ENCODE peak calls at places on chromosomes 6 and 20, in four cellular contexts. M is tibial artery, R is thyroid gland, S is astrocyte. H is an unnamed sample. For H3K4me1, the result is how much of the 10 kb centered on the place peaks cover.

GRCh38 chr20:46959821-46960220 is 65.2 kb downstream of the EYA2 start:
- DNase-seq in R (peak), M (no peak), S (no peak), H (no peak)

GRCh38 chr6:156618600-156619205 is 158.5 kb upstream of the ARID1B start:
- DNase-seq in S (no peak), R (peak), M (no peak), H (no peak)

GRCh38 chr20:34403908-34404307 is 40.8 kb downstream of the ITCH start:
- DNase-seq in R (no peak), S (no peak), M (no peak), H (no peak)

GRCh38 chr6:18091382-18091781 is 31.1 kb downstream of the NHLRC1 start:
- DNase-seq in S (no peak), M (no peak), R (no peak), H (no peak)

GRCh38 chr20:14445902-14446301 is 108.5 kb upstream of the FLRT3 start:
- DNase-seq in S (no peak), M (no peak), R (no peak), H (no peak)

GRCh38 chr6:2434116-2434515 is 188.7 kb upstream of the GMDS start:
- DNase-seq in M (no peak), R (no peak), S (peak), H (no peak)

GRCh38 chr6:89067796-89068195 is 12.8 kb upstream of the PNRC1 start:
- DNase-seq in R (no peak), M (no peak), S (no peak), H (no peak)

GRCh38 chr6:170221052-170221752 is 69.7 kb downstream of the DLL1 start:
- DNase-seq in R (no peak), S (no peak), M (peak), H (peak)

GRCh38 chr6:110173506-110174132 is 5.9 kb downstream of the WASF1 start:
- DNase-seq in M (no peak), S (peak), R (no peak), H (no peak)

GRCh38 chr20:31721408-31722332 is 998 bp downstream of the BCL2L1 start:
- DNase-seq in M (no peak), R (peak), S (no peak), H (peak)

GRCh38 chr6:46626228-46626909 is 26.2 kb downstream of the CYP39A1 start:
- DNase-seq in R (no peak), S (no peak), M (no peak), H (no peak)

GRCh38 chr6:6712979-6713514 is 124.5 kb downstream of the LY86 start:
- DNase-seq in S (no peak), M (no peak), R (peak), H (peak)

GRCh38 chr6:110105296-110105695 is 74.2 kb downstream of the WASF1 start:
- DNase-seq in R (no peak), S (no peak), M (no peak), H (no peak)

GRCh38 chr20:57680131-57680716 is 29.6 kb downstream of the PMEPA1 start:
- DNase-seq in R (no peak), M (no peak), S (no peak), H (no peak)

GRCh38 chr20:36408219-36408618 is 102.1 kb downstream of the DLGAP4 start:
- DNase-seq in M (no peak), S (no peak), R (peak), H (no peak)

GRCh38 chr20:3313681-3314080 is 74.7 kb upstream of the SLC4A11 start:
- DNase-seq in S (no peak), R (peak), M (no peak), H (no peak)

GRCh38 chr20:57653546-57653900 is 33.3 kb upstream of the ZBP1 start:
- DNase-seq in M (no peak), R (no peak), S (no peak), H (peak)

GRCh38 chr20:52150440-52151258 is 40.9 kb downstream of the ZFP64 start:
- DNase-seq in M (no peak), S (no peak), R (no peak), H (no peak)

GRCh38 chr20:6700563-6701328 is 66.7 kb upstream of the BMP2 start:
- DNase-seq in R (no peak), M (peak), S (no peak), H (peak)

GRCh38 chr6:152161501-152161900 is 354.0 kb downstream of the ESR1 start:
- DNase-seq in R (no peak), S (peak), M (no peak), H (no peak)

GRCh38 chr6:71387179-71387578 is 98.6 kb downstream of the OGFRL1 start:
- DNase-seq in S (no peak), R (no peak), M (no peak), H (no peak)

GRCh38 chr6:158648682-158649131 is 1.1 kb upstream of the SYTL3 start:
- DNase-seq in S (peak), M (no peak), R (no peak), H (no peak)

GRCh38 chr20:31494131-31494530 is 19.0 kb downstream of the REM1 start:
- DNase-seq in M (no peak), R (no peak), S (no peak), H (peak)

GRCh38 chr20:64079273-64080012 is at the start of gene RGS19:
- DNase-seq in R (peak), M (peak), S (peak), H (peak)

GRCh38 chr20:8749986-8750385 is 318.9 kb upstream of the PLCB4 start:
- DNase-seq in M (no peak), S (peak), R (no peak), H (no peak)

GRCh38 chr20:17761612-17762011 is 61.8 kb downstream of the BANF2 start:
- DNase-seq in S (peak), M (no peak), R (no peak), H (no peak)

GRCh38 chr20:15708984-15709598 is 864.2 kb downstream of the KIF16B start:
- DNase-seq in R (peak), S (no peak), M (peak), H (peak)

GRCh38 chr6:146620655-146621054 is 21.9 kb downstream of the ADGB start:
- DNase-seq in M (no peak), S (no peak), R (no peak), H (no peak)

GRCh38 chr6:38364127-38364526 is 275.6 kb downstream of the BTBD9 start:
- DNase-seq in R (no peak), M (no peak), S (no peak), H (no peak)

GRCh38 chr20:45017859-45018258 is 51.5 kb downstream of the STK4 start:
- DNase-seq in S (peak), M (no peak), R (no peak), H (no peak)

GRCh38 chr6:67129780-67130179 is 1422.8 kb upstream of the EYS start:
- DNase-seq in M (no peak), R (no peak), S (no peak), H (no peak)

GRCh38 chr6:28282923-28283322 is 1.6 kb downstream of the PGBD1 start:
- DNase-seq in M (no peak), R (no peak), S (no peak), H (no peak)

GRCh38 chr6:28274888-28275287 is 6.5 kb upstream of the PGBD1 start:
- DNase-seq in M (no peak), R (no peak), S (no peak), H (no peak)

GRCh38 chr6:28281288-28282064 is at the start of gene PGBD1:
- DNase-seq in S (peak), R (peak), M (peak), H (peak)

GRCh38 chr6:28277746-28278145 is 3.6 kb upstream of the PGBD1 start:
- DNase-seq in M (no peak), S (no peak), R (no peak), H (no peak)

DNA sequence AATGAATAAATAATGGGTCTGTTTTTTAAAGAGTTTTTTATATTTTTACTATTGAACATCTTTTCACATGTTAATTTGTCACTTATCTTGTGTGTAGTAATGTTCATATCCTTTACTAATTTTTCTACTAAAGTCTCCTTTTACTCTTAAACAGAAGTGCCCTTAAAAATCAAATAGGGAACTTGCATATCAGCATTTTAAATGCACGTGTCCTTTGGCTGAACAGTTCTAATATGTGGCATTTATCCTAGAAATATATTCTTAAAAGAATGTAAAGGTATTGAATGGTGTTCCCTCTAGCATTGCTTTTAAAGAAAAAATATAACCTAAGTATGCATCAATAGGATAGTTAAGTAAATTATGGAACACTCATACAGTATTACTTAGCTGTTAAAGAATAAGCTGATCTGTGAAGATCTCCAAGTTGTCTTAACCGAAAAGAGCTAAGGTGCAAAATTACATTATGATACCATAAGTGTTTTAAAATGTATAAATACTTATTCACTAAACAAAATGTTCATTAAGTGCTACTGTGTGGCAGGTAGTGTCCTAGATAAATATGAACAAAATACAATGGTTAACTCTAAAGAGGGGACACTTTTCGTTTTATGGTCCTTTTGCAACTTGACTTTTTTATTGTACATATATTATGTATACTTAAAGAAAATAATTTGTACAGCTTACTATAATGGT is 631 bp upstream of the PGBD1 start:
- DNase-seq in S (no peak), R (no peak), M (no peak), H (no peak)
- H3K27ac ChIP-seq in S (no peak), R (no peak), M (peak), H (no peak)

GRCh38 chr6:52500268-52501129 is 76.4 kb downstream of the TRAM2 start:
- DNase-seq in S (no peak), M (no peak), R (no peak), H (no peak)
- H3K4me1 ChIP-seq in S (under half), M (half or more), R (under half), H (under half)

DNA sequence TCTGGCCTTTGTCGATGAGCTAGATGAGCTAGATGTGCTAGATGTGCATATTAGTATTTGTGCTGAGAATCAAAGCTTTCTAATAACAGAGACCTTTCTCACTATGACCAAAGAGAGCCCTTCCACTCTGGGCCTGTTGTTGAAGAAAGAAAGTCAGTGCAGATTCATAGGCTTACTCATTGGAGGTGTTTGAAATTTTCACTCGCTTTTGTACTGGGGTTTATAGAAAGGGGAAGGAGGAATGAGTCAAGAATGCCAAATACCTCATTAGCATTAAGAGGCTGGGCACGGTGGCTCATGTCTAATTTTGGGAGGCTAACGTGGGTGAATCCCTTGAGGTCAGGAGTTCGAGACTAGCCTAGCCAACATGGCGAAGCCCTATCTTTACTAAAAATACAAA is 70.5 kb upstream of the LTV1 start:
- DNase-seq in S (no peak), M (no peak), R (no peak), H (no peak)
- H3K27ac ChIP-seq in S (no peak), M (peak), R (peak), H (peak)

GRCh38 chr6:79686698-79687309 is 55.7 kb downstream of the SH3BGRL2 start:
- DNase-seq in M (no peak), R (no peak), S (no peak), H (no peak)

GRCh38 chr6:79687759-79688158 is 56.6 kb downstream of the SH3BGRL2 start:
- DNase-seq in S (no peak), M (no peak), R (no peak), H (no peak)

DNA sequence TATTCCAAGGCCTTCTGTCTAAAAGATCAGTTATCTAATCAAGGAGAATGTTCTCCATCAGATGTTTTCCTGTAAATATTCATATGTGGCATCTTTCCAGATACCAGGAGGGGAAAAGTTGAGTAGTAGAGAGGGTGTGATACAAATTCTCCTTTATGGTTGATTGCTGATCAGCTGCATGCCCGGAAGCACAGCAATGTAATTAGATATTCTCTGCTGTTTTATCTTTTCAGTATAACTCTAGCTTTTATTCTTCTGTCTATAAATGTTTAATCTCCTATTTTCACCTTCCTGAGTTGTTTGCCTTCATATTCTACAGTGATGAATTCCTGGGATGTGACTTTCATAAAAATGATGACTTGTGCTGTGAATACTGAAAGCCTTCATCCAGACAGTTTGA is 53.7 kb downstream of the SH3BGRL2 start:
- DNase-seq in M (no peak), R (no peak), S (peak), H (no peak)
- H3K4me1 ChIP-seq in M (under half), R (under half), S (under half), H (under half)

DNA sequence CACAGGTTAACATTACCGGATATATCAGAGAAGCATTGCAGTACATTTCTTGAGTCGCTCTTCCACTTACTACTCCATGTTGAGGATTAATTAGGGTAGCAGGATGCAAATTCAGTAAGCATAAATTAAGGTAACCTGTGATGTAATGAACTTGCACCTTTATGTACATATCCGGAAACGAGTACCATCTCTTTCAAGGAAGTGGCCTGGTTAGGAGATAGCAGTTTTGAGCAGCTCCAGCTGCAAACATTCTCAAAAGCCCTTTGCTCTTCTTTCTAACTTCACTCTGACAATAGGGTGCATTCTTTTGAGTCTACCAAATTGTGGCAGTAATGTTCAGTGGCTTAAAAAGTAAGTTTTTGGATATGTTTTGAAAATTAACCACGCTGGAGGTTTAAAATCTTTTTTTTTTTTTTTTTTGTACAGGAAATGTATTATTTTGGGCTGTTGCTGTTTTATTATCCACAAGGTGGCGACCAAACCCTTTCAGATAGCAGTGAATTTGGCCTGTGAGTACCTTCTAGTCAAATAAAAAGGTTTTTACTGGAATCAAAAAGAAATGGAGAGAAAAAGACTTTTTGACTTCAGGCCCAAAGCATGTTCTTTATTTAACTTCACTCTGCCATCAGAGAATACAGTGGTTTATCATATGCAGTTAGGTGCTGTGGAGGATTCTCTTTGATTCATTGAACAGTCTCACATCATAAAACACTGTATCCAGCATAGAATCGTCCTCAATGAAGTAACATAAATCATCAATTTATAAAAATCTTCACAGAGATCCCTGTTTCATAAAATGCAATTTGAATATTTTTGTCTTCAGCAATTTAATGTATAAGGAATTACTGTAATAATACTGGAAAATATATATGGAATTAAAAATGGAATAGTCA is 8.9 kb downstream of the FAM217B start:
- DNase-seq in R (peak), M (no peak), S (no peak), H (no peak)
- H3K27ac ChIP-seq in R (no peak), M (no peak), S (no peak), H (peak)

DNA sequence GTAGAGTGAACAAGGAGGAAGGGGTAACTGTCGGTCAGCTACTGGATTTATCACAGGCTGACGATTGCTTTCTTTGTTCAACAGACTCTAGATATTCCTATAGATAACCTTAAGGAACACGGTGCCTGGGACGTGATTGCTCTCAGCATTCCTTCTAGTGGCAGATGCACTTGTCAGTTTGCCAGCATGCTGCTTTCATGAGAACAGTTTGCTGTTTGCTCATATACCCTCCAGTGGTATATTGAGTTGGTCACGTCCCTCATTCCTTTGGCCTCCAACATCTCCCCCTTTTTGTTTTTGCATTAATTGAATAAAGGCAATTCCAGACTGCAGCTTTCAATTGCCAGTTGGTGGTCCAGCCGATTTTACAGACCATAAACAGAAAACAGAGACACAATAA is 76.8 kb upstream of the BTN3A2 start:
- DNase-seq in R (no peak), M (no peak), S (no peak), H (no peak)
- H3K4me1 ChIP-seq in R (under half), M (under half), S (under half), H (under half)

DNA sequence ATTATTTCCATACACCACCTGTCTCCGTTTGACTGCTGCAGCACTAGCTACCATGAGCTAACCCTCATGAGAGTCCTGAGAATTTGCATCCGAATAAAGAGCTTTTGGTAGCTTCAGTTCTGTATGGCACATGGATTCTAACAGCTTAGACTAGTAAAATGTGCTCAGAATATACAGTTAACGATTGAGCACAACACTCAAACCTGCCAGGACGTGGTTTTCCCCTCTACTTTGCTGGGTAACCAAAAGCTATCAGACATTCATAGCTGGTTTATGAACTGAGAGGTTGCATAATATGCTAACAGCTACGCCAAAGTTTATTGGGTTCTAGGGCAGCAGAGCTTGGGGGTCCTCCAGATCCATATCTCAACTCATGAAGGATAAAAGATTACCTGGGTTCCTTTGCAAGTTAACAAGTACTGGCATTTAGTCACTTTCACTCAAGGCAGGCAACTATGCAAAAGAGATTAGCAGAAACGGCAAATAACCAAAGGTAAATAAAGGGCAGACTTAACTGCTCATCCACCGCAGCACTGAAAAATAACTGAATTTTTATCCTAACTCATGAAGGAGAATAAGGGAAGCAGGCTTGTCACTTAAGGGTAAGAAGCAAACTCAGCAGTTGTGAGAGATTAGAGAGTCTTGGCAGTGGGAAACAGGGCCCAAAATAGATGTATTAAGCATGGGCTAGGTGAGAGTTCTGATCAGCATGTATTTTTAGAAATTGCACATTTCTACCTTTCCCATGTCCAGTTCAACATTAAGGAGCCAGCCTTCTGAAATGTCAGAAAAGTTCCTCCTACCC is 29.4 kb downstream of the NUDT3 start:
- DNase-seq in R (no peak), M (no peak), S (no peak), H (no peak)
- H3K27ac ChIP-seq in R (peak), M (peak), S (no peak), H (no peak)

GRCh38 chr6:117494283-117494682 is 11.8 kb downstream of the DCBLD1 start:
- DNase-seq in S (no peak), R (no peak), M (no peak), H (no peak)
- H3K4me1 ChIP-seq in S (half or more), R (under half), M (under half), H (under half)

GRCh38 chr6:148328876-148329567 is 13.6 kb upstream of the SASH1 start:
- DNase-seq in S (peak), M (no peak), R (no peak), H (no peak)
- H3K27ac ChIP-seq in S (peak), M (peak), R (peak), H (no peak)

DNA sequence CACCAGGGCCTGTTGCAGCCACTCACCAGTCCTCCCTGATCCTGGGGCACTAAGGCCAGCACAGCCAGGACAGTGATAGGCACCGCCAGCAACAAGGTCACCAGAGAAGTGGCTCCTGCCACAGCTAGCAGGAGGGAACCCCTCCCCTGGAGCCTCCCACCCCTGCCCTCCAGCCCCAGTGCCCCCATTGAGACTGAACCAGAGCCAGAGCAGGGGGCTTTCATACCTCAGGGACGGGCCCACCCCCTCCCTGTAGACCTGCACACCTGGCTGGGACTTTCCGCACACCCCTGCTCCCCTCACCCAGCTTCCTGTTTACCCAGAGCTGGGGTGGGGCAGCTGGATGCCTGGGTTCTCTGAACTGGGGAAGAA is at the start of gene LTB:
- DNase-seq in M (no peak), R (no peak), S (no peak), H (peak)
- H3K4me1 ChIP-seq in M (under half), R (under half), S (under half), H (half or more)